ENCODE peak calls at places on chromosomes 12 and 14, in ten cellular contexts. R, Q, O, J, M, V, L, T, W and N are unnamed samples.

GRCh38 chr12:10722905-10723866 is at the start of gene YBX3:
- DNase-seq in M (peak), J (peak), T (peak), W (peak), L (peak), V (peak), O (no peak), Q (peak), R (peak), N (peak)

GRCh38 chr12:86741531-86741930 is 485.3 kb upstream of the MGAT4C start:
- DNase-seq in T (no peak), Q (no peak), R (no peak), V (no peak), M (no peak), O (no peak), J (no peak), L (no peak), W (no peak), N (no peak)

GRCh38 chr12:119406322-119406721 is 71.8 kb downstream of the CCDC60 start:
- DNase-seq in V (no peak), J (no peak), L (no peak), T (no peak), W (no peak), Q (no peak), O (no peak), M (no peak), R (no peak), N (no peak)

GRCh38 chr14:99393059-99393655 is 87.5 kb downstream of the SETD3 start:
- DNase-seq in Q (peak), L (no peak), R (peak), M (peak), V (no peak), J (peak), T (peak), O (no peak), W (no peak), N (no peak)

GRCh38 chr12:117063162-117063911 is 35.9 kb downstream of the TESC start:
- DNase-seq in T (no peak), M (no peak), W (no peak), R (no peak), J (no peak), Q (no peak), O (no peak), V (no peak), L (no peak), N (no peak)

GRCh38 chr14:64880382-64881121 is 845 bp upstream of the SPTB start:
- DNase-seq in V (peak), Q (peak), W (peak), J (peak), L (no peak), R (peak), O (no peak), T (peak), M (no peak), N (peak)

GRCh38 chr12:52587563-52587962 is 13.7 kb downstream of the KRT72 start:
- DNase-seq in R (no peak), M (no peak), O (no peak), T (no peak), V (peak), J (no peak), Q (no peak), W (no peak), L (no peak), N (no peak)

GRCh38 chr14:54106802-54107377 is 150.3 kb upstream of the BMP4 start:
- DNase-seq in T (no peak), M (no peak), O (peak), J (no peak), R (no peak), L (no peak), V (no peak), Q (peak), W (no peak), N (no peak)

GRCh38 chr12:124993568-124994434 is at the start of gene BRI3BP:
- DNase-seq in M (peak), T (peak), O (no peak), V (no peak), R (peak), Q (peak), W (peak), J (peak), L (no peak), N (peak)

GRCh38 chr14:24513009-24513408 is 4.9 kb upstream of the CMA1 start:
- DNase-seq in T (no peak), M (no peak), J (no peak), Q (peak), W (no peak), R (no peak), O (no peak), L (no peak), V (no peak), N (no peak)

GRCh38 chr12:20865873-20866272 is 55.4 kb downstream of the SLCO1B3 start:
- DNase-seq in O (no peak), M (no peak), J (no peak), V (no peak), W (no peak), T (no peak), R (no peak), L (no peak), Q (no peak), N (no peak)

GRCh38 chr12:98591209-98591608 is 2.3 kb upstream of the SLC25A3 start:
- DNase-seq in M (peak), V (no peak), Q (peak), J (no peak), O (no peak), T (no peak), W (no peak), R (no peak), L (no peak), N (no peak)
- TF ChIP-seq CTCF in M (peak), V (no peak), Q (no peak), J (no peak), O (no peak), T (no peak), W (no peak), R (no peak), L (peak), N (no peak)

GRCh38 chr14:59707778-59708635 is 131.4 kb upstream of the CCDC175 start:
- DNase-seq in J (no peak), R (no peak), V (no peak), Q (no peak), L (no peak), M (no peak), W (no peak), T (no peak), O (no peak), N (no peak)
- TF ChIP-seq CTCF in J (no peak), R (no peak), V (no peak), Q (no peak), L (no peak), M (no peak), W (no peak), T (no peak), O (peak), N (no peak)

DNA sequence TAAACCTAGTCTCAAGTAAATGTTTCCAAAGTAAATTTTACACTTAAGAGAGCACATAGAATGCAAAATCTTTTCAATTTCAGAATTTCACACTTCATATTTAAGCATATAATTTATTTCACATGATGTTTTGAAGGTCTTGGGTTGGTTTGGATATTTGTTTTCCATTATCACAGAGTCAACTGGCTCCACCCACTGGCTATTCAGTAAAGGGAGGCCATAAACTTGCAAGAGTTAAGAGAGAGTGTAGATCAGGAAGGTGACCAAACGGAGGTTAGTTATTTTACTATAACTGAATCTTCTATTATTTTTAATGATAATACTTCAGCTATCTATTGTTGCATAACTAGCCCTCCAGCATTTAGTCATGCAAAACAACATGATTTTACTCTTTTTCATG is 6.2 kb upstream of the CPNE8 start:
- DNase-seq in V (no peak), M (no peak), T (no peak), L (no peak), R (no peak), W (no peak), O (no peak), J (no peak), Q (no peak), N (no peak)
- TF ChIP-seq CTCF in V (peak), M (no peak), T (no peak), L (no peak), R (no peak), W (peak), O (no peak), J (peak), Q (no peak), N (no peak)

GRCh38 chr14:69363055-69363454 is 35.0 kb downstream of the ERH start:
- DNase-seq in V (peak), W (peak), Q (peak), O (no peak), M (no peak), L (peak), J (peak), T (no peak), R (no peak), N (no peak)
- TF ChIP-seq CTCF in V (peak), W (peak), Q (peak), O (peak), M (peak), L (peak), J (no peak), T (peak), R (no peak), N (peak)

DNA sequence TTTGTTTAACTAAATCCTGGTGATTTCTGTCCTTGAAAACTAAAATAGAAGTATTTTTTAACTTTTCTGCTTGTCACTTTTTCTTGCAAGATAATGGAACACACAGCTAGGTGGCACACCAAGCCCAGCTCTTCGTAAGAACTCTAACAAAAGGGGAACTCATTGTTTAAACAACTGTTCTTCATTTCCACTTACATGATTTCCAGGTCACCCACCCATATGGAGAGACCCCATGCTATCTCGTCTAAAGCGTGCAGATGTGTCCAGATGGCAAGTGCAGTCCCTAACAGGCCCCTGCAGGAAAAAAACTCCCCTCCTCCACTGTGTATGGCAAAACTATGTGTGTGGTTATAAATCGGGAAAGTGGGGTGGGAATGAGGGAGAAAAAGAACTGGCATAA is 43.3 kb upstream of the NT5DC3 start:
- DNase-seq in T (no peak), Q (peak), V (no peak), L (peak), R (no peak), W (no peak), O (no peak), J (peak), M (peak), N (no peak)
- TF ChIP-seq CTCF in T (no peak), Q (peak), V (peak), L (peak), R (no peak), W (peak), O (peak), J (peak), M (peak), N (peak)

GRCh38 chr12:57487597-57488396 is at the start of gene MARS1:
- DNase-seq in V (peak), J (peak), M (peak), O (peak), W (peak), T (peak), L (peak), R (peak), Q (peak), N (peak)
- TF ChIP-seq CTCF in V (no peak), J (peak), M (peak), O (no peak), W (no peak), T (no peak), L (no peak), R (no peak), Q (no peak), N (no peak)

GRCh38 chr12:49019435-49020317 is 1.1 kb upstream of the PRKAG1 start:
- DNase-seq in L (no peak), R (no peak), W (no peak), Q (peak), T (no peak), J (peak), V (no peak), M (peak), O (no peak), N (no peak)
- TF ChIP-seq CTCF in L (peak), R (no peak), W (no peak), Q (peak), T (no peak), J (peak), V (no peak), M (peak), O (peak), N (peak)

GRCh38 chr12:69583203-69583602 is 2.1 kb upstream of the CCT2 start:
- DNase-seq in Q (peak), V (no peak), W (no peak), M (peak), L (no peak), T (no peak), O (no peak), R (no peak), J (no peak), N (no peak)

GRCh38 chr12:69580074-69580473 is 5.2 kb upstream of the CCT2 start:
- DNase-seq in O (no peak), M (no peak), V (no peak), Q (no peak), R (no peak), W (no peak), L (no peak), J (no peak), T (no peak), N (no peak)

GRCh38 chr12:69575346-69575745 is 9.9 kb upstream of the CCT2 start:
- DNase-seq in T (no peak), J (no peak), V (no peak), M (no peak), L (no peak), W (no peak), R (no peak), Q (peak), O (no peak), N (no peak)

GRCh38 chr12:69578283-69578682 is 7.0 kb upstream of the CCT2 start:
- DNase-seq in O (no peak), R (no peak), T (no peak), V (no peak), M (no peak), J (no peak), W (no peak), Q (no peak), L (no peak), N (no peak)

GRCh38 chr12:69579029-69579428 is 6.2 kb upstream of the CCT2 start:
- DNase-seq in T (no peak), O (no peak), J (no peak), W (no peak), L (no peak), Q (no peak), V (no peak), M (no peak), R (no peak), N (no peak)
- TF ChIP-seq CTCF in T (no peak), O (no peak), J (no peak), W (no peak), L (no peak), Q (no peak), V (no peak), M (peak), R (no peak), N (no peak)

GRCh38 chr12:57235012-57235727 is 5.7 kb downstream of the SHMT2 start:
- DNase-seq in J (no peak), R (no peak), O (no peak), V (peak), Q (peak), M (no peak), T (peak), L (no peak), W (peak), N (no peak)
- TF ChIP-seq CTCF in J (no peak), R (no peak), O (no peak), V (no peak), Q (no peak), M (no peak), T (no peak), L (no peak), W (no peak), N (no peak)

GRCh38 chr12:59780605-59781135 is 184.8 kb downstream of the SLC16A7 start:
- DNase-seq in V (no peak), M (peak), Q (peak), T (no peak), W (no peak), O (no peak), R (no peak), J (peak), L (no peak), N (no peak)
- TF ChIP-seq CTCF in V (peak), M (peak), Q (peak), T (no peak), W (peak), O (peak), R (no peak), J (no peak), L (peak), N (peak)